ENCODE peak calls at places on chromosomes 11 and 22, in ten cellular contexts. E is stimulated activated naive CD8-positive, alpha-beta T cell treated with anti-CD3 and anti-CD28 coated beads, Interleukin-15, Interleukin-2, amounts not matched to agents 100 U/mL and 50 U/mL, for 24 hours; G is Peyer's patch; Z is A549; S is NCI-H774; F is HCT116; M is heart left ventricle; W is fibroblast of lung; R is stimulated activated CD4-positive, alpha-beta T cell treated with anti-CD3 and anti-CD28 coated beads, Interleukin-4, amount 100 ng/mL, for 48 hours; Y is AG09309. Q is an unnamed sample.

GRCh38 chr11:18203723-18204122 is 31.1 kb downstream of the MRGPRX4 start:
- DNase-seq in E (peak; percentile 11), G (no peak), Z (peak; percentile 65), S (peak; percentile 3), F (peak; percentile 8), M (no peak), W (no peak), R (no peak), Y (no peak), Q (no peak)

GRCh38 chr22:40021401-40022000 is 26.7 kb downstream of the FAM83F start:
- DNase-seq in E (no peak), G (peak; percentile 40), Z (no peak), S (no peak), F (no peak), M (no peak), W (no peak), R (no peak), Y (no peak), Q (no peak)

GRCh38 chr11:115197433-115197832 is 306.8 kb downstream of the CADM1 start:
- DNase-seq in E (no peak), G (no peak), Z (no peak), S (no peak), F (no peak), M (no peak), W (peak; percentile 53), R (no peak), Y (no peak), Q (no peak)

GRCh38 chr11:42465613-42466012 is 846.2 kb upstream of the API5 start:
- DNase-seq in E (no peak), G (no peak), Z (no peak), S (no peak), F (no peak), M (no peak), W (no peak), R (no peak), Y (no peak), Q (no peak)

GRCh38 chr11:47992959-47993820 is 12.8 kb downstream of the PTPRJ start:
- DNase-seq in E (no peak), G (no peak), Z (peak; percentile 72), S (no peak), F (peak; percentile 72), M (no peak), W (peak; percentile 87), R (no peak), Y (no peak), Q (no peak)

GRCh38 chr22:46791201-46791731 is 28.8 kb downstream of the TBC1D22A start:
- DNase-seq in E (peak; percentile 76), G (peak; percentile 44), Z (no peak), S (no peak), F (no peak), M (peak; percentile 58), W (peak; percentile 72), R (peak; percentile 69), Y (no peak), Q (peak; percentile 69)

GRCh38 chr11:94558468-94558867 is 8.7 kb upstream of the PIWIL4 start:
- DNase-seq in E (no peak), G (no peak), Z (no peak), S (no peak), F (no peak), M (no peak), W (no peak), R (no peak), Y (no peak), Q (no peak)

GRCh38 chr11:14500181-14500651 is 605 bp upstream of the COPB1 start:
- DNase-seq in E (peak; percentile 42), G (peak; percentile 64), Z (peak; percentile 31), S (no peak), F (no peak), M (no peak), W (peak; percentile 62), R (peak; percentile 10), Y (no peak), Q (peak; percentile 41)

GRCh38 chr11:104531075-104531474 is 367.1 kb upstream of the PDGFD start:
- DNase-seq in E (peak; percentile 6), G (no peak), Z (peak; percentile 1), S (no peak), F (no peak), M (no peak), W (no peak), R (peak; percentile 5), Y (no peak), Q (no peak)

GRCh38 chr22:33116846-33117547 is 58.8 kb upstream of the SYN3 start:
- DNase-seq in E (no peak), G (no peak), Z (no peak), S (no peak), F (no peak), M (no peak), W (no peak), R (no peak), Y (no peak), Q (no peak)

GRCh38 chr11:70108250-70108649 is 30.1 kb downstream of the ANO1 start:
- DNase-seq in E (no peak), G (no peak), Z (no peak), S (no peak), F (no peak), M (no peak), W (peak; percentile 82), R (no peak), Y (peak; percentile 76), Q (no peak)

GRCh38 chr11:111494040-111494439 is 18.1 kb downstream of the BTG4 start:
- DNase-seq in E (no peak), G (no peak), Z (no peak), S (no peak), F (no peak), M (no peak), W (no peak), R (no peak), Y (no peak), Q (no peak)

GRCh38 chr11:10785146-10785474 is 23.6 kb downstream of the EIF4G2 start:
- DNase-seq in E (no peak), G (no peak), Z (no peak), S (no peak), F (no peak), M (no peak), W (no peak), R (no peak), Y (no peak), Q (no peak)

GRCh38 chr11:58276151-58276550 is 8.1 kb upstream of the OR10W1 start:
- DNase-seq in E (no peak), G (no peak), Z (no peak), S (no peak), F (no peak), M (no peak), W (no peak), R (no peak), Y (no peak), Q (no peak)

GRCh38 chr11:38543311-38543710 is 1945.3 kb upstream of the RAG2 start:
- DNase-seq in E (no peak), G (no peak), Z (no peak), S (no peak), F (no peak), M (no peak), W (peak; percentile 86), R (no peak), Y (peak; percentile 1), Q (no peak)

GRCh38 chr11:41281131-41281742 is 178.2 kb downstream of the LRRC4C start:
- DNase-seq in E (no peak), G (no peak), Z (no peak), S (no peak), F (no peak), M (no peak), W (peak; percentile 91), R (no peak), Y (peak; percentile 7), Q (no peak)

Q was measured in left cardiac atrium.